ENCODE peak calls at places on chromosomes 16 and 17, in five cellular contexts. S is HCT116, H is HepG2, A is GM12878, U is H1. D is an unnamed sample.

GRCh38 chr16:81424761-81425160 is 19.8 kb upstream of the CMIP start:
- DNase-seq in S (no peak), H (no peak), A (peak; percentile 68), U (no peak), D (peak; percentile 27)

GRCh38 chr17:32813021-32813420 is 63.9 kb downstream of the MYO1D start:
- DNase-seq in S (no peak), H (no peak), A (no peak), U (no peak), D (no peak)

GRCh38 chr17:16222406-16222805 is 5.4 kb downstream of the PIGL start:
- DNase-seq in S (no peak), H (no peak), A (no peak), U (no peak), D (no peak)

GRCh38 chr17:71970312-71970711 is 150.5 kb upstream of the SOX9 start:
- DNase-seq in S (no peak), H (no peak), A (no peak), U (no peak), D (no peak)

GRCh38 chr17:79220715-79221291 is 146.2 kb downstream of the ENGASE start:
- DNase-seq in S (no peak), H (no peak), A (no peak), U (no peak), D (peak; percentile 46)

GRCh38 chr17:73291260-73291801 is 20.5 kb downstream of the CDC42EP4 start:
- DNase-seq in S (peak; percentile 79), H (no peak), A (peak; percentile 70), U (no peak), D (peak; percentile 82)

GRCh38 chr17:78230252-78230962 is 1.0 kb upstream of the TMEM235 start:
- DNase-seq in S (no peak), H (no peak), A (no peak), U (no peak), D (peak; percentile 60)

GRCh38 chr17:5740937-5741336 is 156.6 kb upstream of the NLRP1 start:
- DNase-seq in S (no peak), H (no peak), A (no peak), U (no peak), D (no peak)

GRCh38 chr16:9447195-9447551 is 355.7 kb downstream of the HAPSTR1 start:
- DNase-seq in S (no peak), H (no peak), A (no peak), U (no peak), D (no peak)

GRCh38 chr16:71172808-71173207 is 57.7 kb downstream of the HYDIN start:
- DNase-seq in S (no peak), H (no peak), A (no peak), U (no peak), D (no peak)

GRCh38 chr16:53809088-53809951 is 105.4 kb downstream of the FTO start:
- DNase-seq in S (no peak), H (no peak), A (no peak), U (no peak), D (no peak)
- TF ChIP-seq SRF in S (no peak), H (no peak), A (no peak), U (no peak), D (no peak)

GRCh38 chr16:57377080-57377841 is 5.0 kb downstream of the CX3CL1 start:
- DNase-seq in S (no peak), H (peak; percentile 64), A (peak; percentile 77), U (no peak), D (no peak)
- TF ChIP-seq SRF in S (no peak), H (no peak), A (peak; percentile 67), U (no peak), D (no peak)

DNA sequence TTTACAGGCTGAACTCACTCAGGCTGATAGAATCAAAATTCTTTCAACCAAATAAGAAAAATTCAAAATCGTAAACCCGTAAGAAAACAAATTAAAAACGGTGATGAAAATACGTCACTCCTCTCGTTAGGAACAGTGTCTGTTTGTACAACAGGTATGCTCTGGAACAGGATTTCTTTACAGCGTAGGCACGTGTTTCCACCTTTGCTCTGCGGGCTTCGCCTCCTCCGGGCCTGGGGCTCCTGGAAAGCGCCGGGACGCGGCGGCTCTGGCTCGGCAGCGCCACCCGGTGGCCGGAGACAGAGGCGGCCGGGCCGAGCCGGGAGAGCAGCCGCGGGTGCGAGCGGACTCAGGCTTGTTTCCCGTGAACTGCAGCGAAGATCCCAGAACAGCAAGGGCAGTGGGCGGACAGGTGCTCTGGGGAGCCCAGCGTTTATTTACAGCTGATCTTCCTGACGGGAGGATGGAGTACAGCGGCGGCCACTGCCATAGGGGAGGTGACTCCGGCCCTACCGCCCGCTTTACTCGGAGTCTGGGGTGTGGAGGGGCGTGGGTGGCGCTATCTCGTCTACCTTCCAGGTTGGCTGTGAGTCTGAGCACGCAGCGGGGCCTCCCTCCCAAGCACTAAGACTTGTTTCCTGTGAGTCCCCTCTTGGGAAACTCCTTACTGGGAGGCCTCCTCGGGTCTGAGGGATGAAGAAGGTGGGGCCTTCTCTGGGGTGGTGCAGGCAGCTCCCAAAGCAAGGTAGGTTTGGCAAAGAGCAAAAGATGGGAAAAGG is 40.5 kb upstream of the ATP2A3 start:
- DNase-seq in S (peak; percentile 6), H (peak; percentile 63), A (peak; percentile 5), U (no peak), D (peak; percentile 80)
- TF ChIP-seq SRF in S (no peak), H (no peak), A (no peak), U (no peak), D (no peak)

DNA sequence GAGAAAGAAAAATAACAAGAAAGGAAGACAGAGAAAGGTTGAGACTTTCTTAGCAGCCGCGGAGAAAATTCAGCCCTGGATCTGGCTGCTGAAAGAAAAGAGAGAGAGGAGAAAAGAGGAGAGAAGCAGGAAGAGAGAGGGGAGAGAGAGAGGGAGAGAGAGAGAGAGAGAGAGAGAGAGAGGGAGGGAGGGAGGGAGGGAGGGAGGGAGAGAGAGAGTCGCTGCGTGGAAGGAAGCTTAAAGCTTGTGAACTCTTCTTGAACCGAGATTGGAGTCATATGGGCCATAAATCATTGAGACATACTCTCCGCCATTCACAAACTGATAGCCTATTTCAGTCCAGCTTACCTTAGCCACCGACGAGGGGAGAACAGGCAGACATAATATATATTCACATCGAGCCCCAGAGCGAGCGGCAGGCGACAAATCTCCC is 10.3 kb upstream of the HOXB2 start:
- DNase-seq in S (no peak), H (no peak), A (no peak), U (no peak), D (no peak)
- TF ChIP-seq SRF in S (no peak), H (no peak), A (no peak), U (no peak), D (no peak)

GRCh38 chr17:13102477-13102876 is 84.7 kb upstream of the ELAC2 start:
- DNase-seq in S (no peak), H (no peak), A (no peak), U (no peak), D (no peak)

GRCh38 chr17:13099079-13099478 is 81.3 kb upstream of the ELAC2 start:
- DNase-seq in S (no peak), H (no peak), A (no peak), U (no peak), D (no peak)

GRCh38 chr17:13104576-13104975 is 86.7 kb upstream of the ELAC2 start:
- DNase-seq in S (no peak), H (no peak), A (no peak), U (no peak), D (no peak)

DNA sequence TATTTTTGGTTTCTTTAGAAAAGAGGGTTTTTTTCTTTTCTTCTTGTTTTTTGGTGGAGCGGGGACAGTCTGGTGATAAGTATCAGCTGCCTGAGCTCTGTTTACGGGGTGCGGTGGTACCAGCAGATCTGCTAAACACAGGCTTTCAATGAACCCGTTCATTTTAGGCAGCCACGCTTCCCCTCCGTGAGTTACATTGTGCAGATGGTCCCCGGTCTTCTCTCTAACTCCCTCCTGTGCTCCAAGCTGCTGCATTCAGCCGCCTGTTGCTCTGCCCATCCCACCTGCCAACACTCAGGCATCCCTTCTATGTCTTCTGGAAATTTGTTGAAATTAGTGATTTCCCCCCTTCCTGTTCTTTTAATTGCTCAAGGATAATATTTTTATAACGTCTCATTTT is 82.1 kb upstream of the ELAC2 start:
- DNase-seq in S (no peak), H (no peak), A (no peak), U (no peak), D (no peak)
- TF ChIP-seq SRF in S (no peak), H (no peak), A (no peak), U (no peak), D (no peak)

GRCh38 chr17:82228842-82229685 is at the start of gene SLC16A3:
- DNase-seq in S (no peak), H (no peak), A (no peak), U (no peak), D (no peak)
- TF ChIP-seq SRF in S (no peak), H (peak; percentile 16), A (no peak), U (no peak), D (no peak)

D was measured in K562.